ENCODE peak calls at places on chromosome 9, in four cellular contexts. E is bronchial epithelial cell, Z is LNCaP clone FGC, W is choroid plexus epithelial cell. L is an unnamed sample.

GRCh38 chr9:137439158-137439714 is 1.9 kb downstream of the ENTPD8 start:
- DNase-seq in W (no peak), E (no peak), Z (no peak), L (no peak)

GRCh38 chr9:37921546-37922300 is 17.8 kb upstream of the SLC25A51 start:
- DNase-seq in E (peak), W (no peak), Z (no peak), L (no peak)

GRCh38 chr9:29822458-29822857 is 2249.2 kb upstream of the C9orf72 start:
- DNase-seq in Z (no peak), E (no peak), W (no peak), L (no peak)

GRCh38 chr9:97543568-97543967 is 42.1 kb downstream of the TMOD1 start:
- DNase-seq in Z (no peak), W (no peak), E (peak), L (no peak)

GRCh38 chr9:113480612-113481011 is 17.1 kb downstream of the RGS3 start:
- DNase-seq in E (no peak), W (no peak), Z (no peak), L (no peak)

GRCh38 chr9:136544549-136545064 is 1.2 kb downstream of the NOTCH1 start:
- DNase-seq in W (no peak), E (no peak), Z (no peak), L (no peak)

GRCh38 chr9:969310-969692 is 7.2 kb upstream of the DMRT3 start:
- DNase-seq in Z (no peak), W (no peak), E (no peak), L (no peak)

GRCh38 chr9:105232207-105232606 is 12.2 kb upstream of the SLC44A1 start:
- DNase-seq in W (no peak), E (no peak), Z (no peak), L (no peak)

GRCh38 chr9:80059979-80060378 is 488.2 kb downstream of the TLE4 start:
- DNase-seq in E (no peak), Z (peak), W (no peak), L (no peak)

GRCh38 chr9:125763373-125763772 is 16.2 kb downstream of the PBX3 start:
- DNase-seq in W (peak), E (peak), Z (no peak), L (no peak)

GRCh38 chr9:109584205-109584604 is 86.1 kb upstream of the PTPN3 start:
- DNase-seq in W (no peak), E (no peak), Z (no peak), L (no peak)

GRCh38 chr9:89937051-89937450 is 332.2 kb downstream of the GADD45G start:
- DNase-seq in W (no peak), Z (no peak), E (no peak), L (no peak)

GRCh38 chr9:113837349-113837748 is 38.8 kb upstream of the ZNF618 start:
- DNase-seq in Z (no peak), E (no peak), W (peak), L (no peak)

GRCh38 chr9:126442636-126443035 is 116.0 kb downstream of the MVB12B start:
- DNase-seq in E (no peak), W (no peak), Z (no peak), L (no peak)

GRCh38 chr9:1294641-1295040 is 244.5 kb downstream of the DMRT2 start:
- DNase-seq in E (peak), Z (no peak), W (no peak), L (no peak)

GRCh38 chr9:135796784-135797462 is 94.9 kb downstream of the KCNT1 start:
- DNase-seq in Z (no peak), W (no peak), E (no peak), L (no peak)

GRCh38 chr9:135951889-135952663 is 9.1 kb downstream of the UBAC1 start:
- DNase-seq in E (peak), Z (no peak), W (peak), L (no peak)

GRCh38 chr9:83599071-83599470 is 23.9 kb upstream of the IDNK start:
- DNase-seq in Z (no peak), W (no peak), E (no peak), L (no peak)

GRCh38 chr9:133160742-133161541 is 2.8 kb downstream of the GBGT1 start:
- DNase-seq in W (peak), E (peak), Z (peak), L (peak)

GRCh38 chr9:109150925-109151547 is 16.0 kb downstream of the FRRS1L start:
- DNase-seq in Z (peak), W (no peak), E (peak), L (no peak)

GRCh38 chr9:126956929-126957686 is 42.5 kb downstream of the RALGPS1 start:
- DNase-seq in W (peak), E (peak), Z (no peak), L (no peak)

GRCh38 chr9:93813687-93814560 is 141.2 kb downstream of the BARX1 start:
- DNase-seq in Z (no peak), W (no peak), E (no peak), L (no peak)

GRCh38 chr9:137314561-137315560 is 12.8 kb upstream of the NRARP start:
- DNase-seq in Z (no peak), E (no peak), W (no peak), L (no peak)

GRCh38 chr9:79764377-79764776 is 192.6 kb downstream of the TLE4 start:
- DNase-seq in W (peak), Z (no peak), E (peak), L (no peak)

GRCh38 chr9:93329632-93330286 is 121.7 kb upstream of the FAM120A start:
- DNase-seq in Z (peak), E (peak), W (no peak), L (no peak)

GRCh38 chr9:137070906-137071275 is 534 bp upstream of the SAPCD2 start:
- DNase-seq in W (no peak), Z (no peak), E (no peak), L (peak)

GRCh38 chr9:77897292-77897691 is 134.3 kb downstream of the GNAQ start:
- DNase-seq in W (peak), Z (no peak), E (no peak), L (no peak)

GRCh38 chr9:111980398-111980797 is 83.8 kb downstream of the UGCG start:
- DNase-seq in Z (no peak), W (no peak), E (no peak), L (no peak)

GRCh38 chr9:111979561-111979960 is 82.9 kb downstream of the UGCG start:
- DNase-seq in E (no peak), W (no peak), Z (no peak), L (no peak)

GRCh38 chr9:111974092-111974681 is 77.6 kb downstream of the UGCG start:
- DNase-seq in E (peak), Z (no peak), W (peak), L (no peak)

GRCh38 chr9:111978616-111979015 is 82.0 kb downstream of the UGCG start:
- DNase-seq in E (no peak), W (no peak), Z (no peak), L (no peak)

DNA sequence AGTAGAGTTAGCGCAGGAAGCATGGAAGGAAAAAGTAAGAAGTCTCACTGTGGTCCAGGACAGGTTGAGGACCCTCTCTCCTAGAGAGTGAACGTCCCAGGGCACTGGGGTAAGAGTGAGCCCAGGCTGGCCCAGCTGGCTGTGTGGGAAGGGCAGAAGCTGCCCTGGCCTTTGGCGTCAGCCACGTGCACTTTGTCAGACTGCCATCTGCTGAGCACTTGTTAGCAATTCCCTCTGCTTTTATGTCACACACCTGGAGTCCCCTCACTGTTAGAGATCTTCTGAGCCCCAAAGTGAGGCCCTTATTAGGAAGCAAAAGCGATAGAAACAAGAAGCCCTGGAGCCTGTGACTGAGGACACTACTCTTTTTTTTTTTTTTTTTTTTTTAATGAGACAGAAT is 79.1 kb downstream of the UGCG start:
- DNase-seq in Z (peak), E (no peak), W (no peak), L (no peak)
- TF ChIP-seq CTCF in Z (peak), E (peak), W (no peak), L (no peak)

DNA sequence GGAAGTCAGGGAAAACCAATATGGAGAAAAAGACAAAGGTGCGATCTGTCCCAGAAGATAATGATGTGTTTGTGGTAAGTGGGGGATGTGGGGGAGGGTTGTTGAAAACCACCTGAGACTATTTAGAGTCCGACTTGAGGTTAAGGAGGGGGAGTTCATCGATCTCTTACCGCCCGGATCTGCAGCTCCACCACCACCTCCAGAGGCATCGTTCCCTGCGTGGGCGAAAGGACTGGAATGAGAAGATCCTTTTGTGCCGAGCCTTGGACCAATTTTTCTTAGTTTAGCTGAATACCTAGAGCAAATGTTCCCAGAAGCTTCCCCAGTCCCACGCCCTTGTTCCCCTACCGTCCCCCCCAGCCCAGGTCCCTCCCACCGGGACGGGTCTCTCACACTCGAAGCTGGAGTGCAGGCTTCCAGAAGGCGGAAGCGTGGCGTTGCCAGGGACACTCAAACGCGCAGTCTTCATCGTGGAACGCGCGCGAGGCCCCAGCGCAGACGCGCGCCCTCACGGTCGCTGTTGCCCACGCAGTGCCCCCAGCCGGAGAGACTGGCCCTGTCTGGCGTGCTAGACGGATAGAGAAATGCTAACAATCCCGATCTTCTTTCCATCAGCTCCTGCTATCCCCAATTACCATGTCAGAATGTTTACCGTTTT is at the start of gene SPATA6L:
- DNase-seq in E (peak), W (peak), Z (no peak), L (peak)
- TF ChIP-seq CTCF in E (no peak), W (peak), Z (no peak), L (no peak)

GRCh38 chr9:130396581-130396980 is 48.2 kb upstream of the ASS1 start:
- DNase-seq in Z (no peak), E (no peak), W (no peak), L (no peak)

GRCh38 chr9:130393681-130394071 is 51.1 kb upstream of the ASS1 start:
- DNase-seq in E (no peak), Z (no peak), W (no peak), L (no peak)

GRCh38 chr9:130395810-130396435 is 48.8 kb upstream of the ASS1 start:
- DNase-seq in Z (no peak), W (no peak), E (no peak), L (no peak)

GRCh38 chr9:130394814-130395470 is 49.8 kb upstream of the ASS1 start:
- DNase-seq in W (no peak), E (no peak), Z (no peak), L (no peak)

DNA sequence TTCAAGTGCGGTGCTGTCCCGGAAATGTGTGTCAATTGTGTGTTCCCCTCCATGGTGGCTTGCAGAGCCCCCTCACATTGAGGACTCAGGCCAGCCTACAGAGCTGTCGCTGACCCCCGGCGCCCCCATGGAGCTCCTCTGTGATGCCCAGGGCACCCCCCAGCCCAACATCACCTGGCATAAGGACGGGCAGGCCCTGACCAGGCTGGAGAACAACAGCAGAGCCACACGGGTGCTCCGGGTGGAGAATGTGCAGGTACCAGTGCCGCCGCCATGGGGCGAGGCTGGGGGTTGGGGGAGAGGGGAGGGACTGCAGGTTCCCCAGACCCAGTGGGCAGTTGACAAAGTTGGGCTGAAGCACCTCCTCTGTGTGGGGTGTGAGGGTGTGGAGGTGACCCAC is 50.4 kb upstream of the ASS1 start:
- DNase-seq in Z (no peak), E (no peak), W (no peak), L (no peak)
- TF ChIP-seq CTCF in Z (no peak), E (no peak), W (no peak), L (no peak)

GRCh38 chr9:6944896-6945295 is 187.1 kb downstream of the KDM4C start:
- DNase-seq in W (peak), E (peak), Z (no peak), L (no peak)

GRCh38 chr9:6943293-6943692 is 185.5 kb downstream of the KDM4C start:
- DNase-seq in Z (no peak), W (no peak), E (no peak), L (no peak)

GRCh38 chr9:6942406-6942805 is 184.6 kb downstream of the KDM4C start:
- DNase-seq in E (no peak), W (no peak), Z (no peak), L (no peak)

GRCh38 chr9:6945871-6946270 is 188.1 kb downstream of the KDM4C start:
- DNase-seq in W (no peak), Z (no peak), E (peak), L (no peak)

GRCh38 chr9:6944093-6944551 is 186.3 kb downstream of the KDM4C start:
- DNase-seq in Z (peak), E (peak), W (peak), L (no peak)
- TF ChIP-seq CTCF in Z (peak), E (no peak), W (peak), L (no peak)

DNA sequence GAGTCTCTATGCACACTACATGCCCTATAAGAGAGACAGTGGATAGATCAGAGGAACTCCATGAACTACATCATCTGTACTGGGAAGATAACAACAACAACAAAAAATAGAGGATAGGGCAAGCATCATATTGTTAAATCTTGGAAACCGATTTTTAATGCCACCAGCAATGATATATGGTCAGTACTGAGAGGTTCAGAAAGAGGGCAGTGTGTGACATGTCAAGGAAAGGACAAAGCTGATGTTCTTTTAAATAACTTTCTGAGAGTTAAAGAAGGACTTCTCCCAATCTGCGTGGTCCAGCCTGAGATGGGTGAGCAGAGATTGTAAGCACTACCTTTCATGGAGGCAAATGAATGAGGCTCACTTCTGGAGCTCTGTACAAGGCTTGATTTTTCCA is 62.0 kb upstream of the PHF24 start:
- DNase-seq in Z (no peak), E (no peak), W (peak), L (no peak)
- TF ChIP-seq CTCF in Z (peak), E (no peak), W (peak), L (no peak)

DNA sequence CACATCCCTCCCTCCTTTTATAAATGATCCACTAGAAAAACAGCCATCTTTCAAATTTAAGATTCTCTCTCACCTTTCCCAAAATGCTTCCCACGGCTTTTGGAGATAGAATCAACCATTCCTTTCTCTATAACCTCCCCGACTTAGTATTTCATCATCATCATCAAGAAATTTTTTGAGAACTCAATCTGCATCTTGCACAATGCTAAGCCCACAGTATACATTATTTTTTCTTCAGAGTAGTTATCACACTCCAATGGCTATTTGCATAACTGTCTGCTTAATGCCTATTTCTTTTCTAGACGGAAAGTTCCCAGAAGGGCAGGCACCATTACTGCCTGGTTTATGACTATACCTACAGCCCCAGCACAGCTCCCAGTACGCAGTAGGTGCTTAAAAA is 212.8 kb downstream of the TTLL11 start:
- DNase-seq in W (no peak), Z (no peak), E (no peak), L (no peak)
- TF ChIP-seq CTCF in W (no peak), Z (no peak), E (no peak), L (no peak)

GRCh38 chr9:124742940-124743339 is 28.2 kb downstream of the NR6A1 start:
- DNase-seq in E (no peak), Z (no peak), W (no peak), L (no peak)
- TF ChIP-seq CTCF in E (no peak), Z (no peak), W (no peak), L (no peak)